ENCODE peak calls at places on chromosomes 7 and 10, in ten cellular contexts. J, T, Q, M, U, Z, W, L, K and Y are unnamed samples.

GRCh38 chr7:112990619-112991018 is 96.0 kb downstream of the GPR85 start:
- DNase-seq in W (peak), J (no peak), L (no peak), Q (no peak), M (no peak), U (no peak), K (no peak), T (no peak), Z (no peak), Y (no peak)

GRCh38 chr10:103835121-103836045 is 20.0 kb downstream of the SH3PXD2A start:
- DNase-seq in U (no peak), K (peak), J (no peak), Z (peak), L (peak), W (peak), Q (no peak), M (no peak), T (peak), Y (no peak)

GRCh38 chr7:13132314-13132713 is 444.9 kb downstream of the ARL4A start:
- DNase-seq in L (no peak), M (no peak), Z (no peak), Q (no peak), J (no peak), W (no peak), U (no peak), T (no peak), K (no peak), Y (no peak)

GRCh38 chr10:49617281-49618020 is 3.6 kb downstream of the CHAT start:
- DNase-seq in T (no peak), Q (no peak), L (no peak), J (no peak), M (no peak), U (no peak), Z (peak), W (no peak), K (peak), Y (no peak)

GRCh38 chr10:128883126-128884060 is 583.6 kb upstream of the MGMT start:
- DNase-seq in Q (no peak), W (no peak), T (no peak), J (no peak), Z (peak), L (no peak), U (no peak), K (no peak), M (no peak), Y (no peak)

GRCh38 chr7:150451097-150451793 is 815 bp downstream of the GIMAP8 start:
- DNase-seq in U (peak), K (peak), M (no peak), W (no peak), Q (no peak), T (peak), J (peak), L (no peak), Z (peak), Y (no peak)

GRCh38 chr10:78267598-78267997 is 233.9 kb downstream of the RPS24 start:
- DNase-seq in W (no peak), U (no peak), T (no peak), M (no peak), K (no peak), L (no peak), Q (no peak), Z (no peak), J (no peak), Y (no peak)

GRCh38 chr10:20327954-20328353 is 511.7 kb downstream of the PLXDC2 start:
- DNase-seq in L (no peak), Z (no peak), Q (no peak), W (no peak), T (no peak), U (no peak), J (no peak), M (no peak), K (no peak), Y (no peak)

DNA sequence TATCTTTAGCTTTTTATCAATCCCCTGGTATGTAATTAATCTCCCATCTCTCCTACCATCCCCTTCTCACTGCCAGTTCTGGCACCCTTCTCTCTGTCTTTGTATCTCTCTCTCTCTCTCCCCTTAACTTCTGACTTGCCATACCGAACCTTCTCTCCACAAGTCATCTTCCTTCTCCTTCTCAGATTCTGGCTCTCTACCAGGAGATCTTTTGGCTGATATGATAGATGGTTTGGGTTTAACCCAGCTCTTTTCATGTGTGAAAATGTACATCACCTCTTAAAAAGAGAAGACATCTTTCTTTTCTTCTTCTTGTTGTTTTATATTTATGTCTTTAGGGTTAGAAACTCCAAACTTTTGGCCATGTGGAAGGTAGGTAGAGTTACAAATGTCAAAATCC is 196.7 kb downstream of the HGF start:
- DNase-seq in T (no peak), K (no peak), L (no peak), W (no peak), Z (no peak), Q (no peak), J (no peak), M (no peak), U (no peak), Y (no peak)
- H3K27ac ChIP-seq in T (no peak), K (no peak), L (no peak), W (no peak), Z (no peak), Q (no peak), J (no peak), M (no peak), U (no peak), Y (no peak)

GRCh38 chr7:93921190-93921585 is 347 bp upstream of the GNG11 start:
- DNase-seq in K (no peak), J (no peak), Q (no peak), M (no peak), T (no peak), U (no peak), W (no peak), Z (no peak), L (no peak), Y (no peak)
- H3K27ac ChIP-seq in K (peak), J (no peak), Q (no peak), M (no peak), T (peak), U (peak), W (no peak), Z (no peak), L (peak), Y (no peak)

GRCh38 chr10:43573250-43574034 is 974 bp downstream of the ZNF239 start:
- DNase-seq in Z (peak), K (no peak), L (no peak), U (no peak), Q (no peak), W (no peak), T (no peak), M (no peak), J (no peak), Y (no peak)
- H3K27ac ChIP-seq in Z (no peak), K (peak), L (peak), U (peak), Q (no peak), W (no peak), T (peak), M (peak), J (peak), Y (no peak)

DNA sequence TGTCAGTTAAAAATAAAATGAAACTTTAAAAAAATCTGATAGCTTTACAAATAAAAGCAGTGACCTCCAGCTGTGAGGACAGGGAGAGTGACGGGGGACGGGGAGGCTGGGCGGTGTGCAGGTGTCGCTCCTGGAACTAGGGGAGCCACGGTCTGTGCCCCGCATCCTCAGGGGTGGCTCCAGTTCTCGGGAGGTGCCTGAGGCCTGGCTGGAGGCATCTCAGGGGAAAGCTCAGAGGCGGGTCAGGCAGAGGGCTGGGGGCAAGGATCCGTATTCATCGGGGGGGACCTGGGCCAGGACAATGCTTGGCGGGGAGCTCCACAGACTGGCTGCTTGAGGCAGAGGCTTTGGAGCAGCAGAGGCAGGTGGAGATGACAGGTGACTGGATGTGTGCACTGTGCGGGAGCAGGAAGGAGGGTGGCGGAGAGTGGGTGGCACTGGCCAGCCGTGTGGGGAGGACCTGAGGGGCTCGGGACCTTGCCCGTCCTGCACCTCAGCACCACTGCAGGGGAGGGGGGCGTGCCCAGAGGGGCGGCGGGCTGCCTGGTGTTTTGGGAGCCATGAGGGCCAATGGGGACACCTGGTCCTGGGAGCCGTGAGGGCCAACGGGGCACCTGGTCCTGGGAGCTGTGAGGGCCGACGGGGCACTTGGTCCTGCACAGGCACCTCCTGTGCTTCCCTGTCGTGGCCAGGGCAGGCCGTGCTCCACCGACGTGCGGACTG is 13.2 kb downstream of the PWWP2B start:
- DNase-seq in L (no peak), U (no peak), Z (no peak), M (no peak), T (peak), J (no peak), Q (no peak), W (no peak), K (peak), Y (no peak)
- H3K27ac ChIP-seq in L (no peak), U (peak), Z (no peak), M (no peak), T (peak), J (no peak), Q (peak), W (no peak), K (peak), Y (no peak)

GRCh38 chr7:66182920-66183319 is 22.2 kb upstream of the TPST1 start:
- DNase-seq in T (peak), U (no peak), Z (no peak), L (no peak), Q (no peak), M (no peak), W (peak), K (no peak), J (no peak), Y (no peak)

GRCh38 chr7:66185680-66186187 is 19.4 kb upstream of the TPST1 start:
- DNase-seq in K (no peak), T (no peak), J (no peak), W (no peak), L (no peak), Q (no peak), U (no peak), Z (no peak), M (no peak), Y (no peak)

GRCh38 chr7:66181329-66181728 is 23.8 kb upstream of the TPST1 start:
- DNase-seq in J (no peak), K (no peak), U (no peak), W (no peak), Q (no peak), Z (no peak), L (no peak), M (no peak), T (no peak), Y (no peak)

GRCh38 chr7:66181845-66182244 is 23.3 kb upstream of the TPST1 start:
- DNase-seq in M (no peak), U (no peak), Q (no peak), L (no peak), J (no peak), K (no peak), Z (no peak), T (no peak), W (no peak), Y (no peak)

DNA sequence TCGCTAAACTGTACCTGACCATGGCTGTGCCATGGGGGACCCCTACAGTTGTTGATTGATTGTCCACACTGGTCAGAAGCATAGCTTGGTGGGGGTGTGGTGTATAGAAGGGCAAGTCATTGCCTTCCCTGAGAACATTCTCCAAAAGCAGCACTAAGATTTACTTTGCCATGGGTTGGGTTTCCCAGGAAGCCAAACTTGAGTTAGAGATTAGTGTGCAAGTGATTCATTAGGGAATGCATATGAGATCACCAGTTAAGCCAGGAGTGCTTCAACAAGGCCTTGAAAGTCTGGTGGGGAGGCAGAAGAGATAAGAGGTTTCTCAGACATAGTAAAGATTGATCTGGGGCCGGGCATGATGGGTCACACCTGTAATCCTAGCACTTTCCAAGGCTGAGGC is 21.4 kb upstream of the TPST1 start:
- DNase-seq in L (no peak), T (no peak), Q (peak), K (no peak), M (no peak), J (no peak), U (peak), Z (no peak), W (no peak), Y (no peak)
- H3K27ac ChIP-seq in L (no peak), T (peak), Q (no peak), K (no peak), M (no peak), J (no peak), U (peak), Z (no peak), W (no peak), Y (no peak)